ENCODE peak calls at places on chromosomes 5 and 9, in nine cellular contexts. One of them, this sample, is unnamed.

GRCh38 chr5:142657446-142657845 is 28.4 kb downstream of the FGF1 start:
- DNase-seq in HEK293T: no peak
- DNase-seq in pulmonary artery endothelial cell: no peak
- DNase-seq in fibroblast of lung: no peak
- DNase-seq in NCI-H345: no peak
- DNase-seq in mucosa of gallbladder: no peak
- DNase-seq in T-helper 17 cell: no peak
- DNase-seq in NCI-H2081: no peak
- DNase-seq in Karpas-422: no peak
- DNase-seq in this sample: no peak

GRCh38 chr9:124359426-124359825 is 55.8 kb downstream of the PSMB7 start:
- DNase-seq in HEK293T: no peak
- DNase-seq in pulmonary artery endothelial cell: no peak
- DNase-seq in fibroblast of lung: no peak
- DNase-seq in NCI-H345: no peak
- DNase-seq in mucosa of gallbladder: no peak
- DNase-seq in T-helper 17 cell: no peak
- DNase-seq in NCI-H2081: no peak
- DNase-seq in Karpas-422: no peak
- DNase-seq in this sample: no peak

GRCh38 chr5:96662725-96663513 is 743 bp downstream of the CAST start:
- DNase-seq in HEK293T: peak
- DNase-seq in pulmonary artery endothelial cell: peak
- DNase-seq in fibroblast of lung: peak
- DNase-seq in NCI-H345: peak
- DNase-seq in mucosa of gallbladder: peak
- DNase-seq in T-helper 17 cell: peak
- DNase-seq in NCI-H2081: peak
- DNase-seq in Karpas-422: peak
- DNase-seq in this sample: peak

GRCh38 chr5:34541067-34541466 is 115.1 kb upstream of the RAI14 start:
- DNase-seq in HEK293T: no peak
- DNase-seq in pulmonary artery endothelial cell: no peak
- DNase-seq in fibroblast of lung: no peak
- DNase-seq in NCI-H345: no peak
- DNase-seq in mucosa of gallbladder: no peak
- DNase-seq in T-helper 17 cell: no peak
- DNase-seq in NCI-H2081: no peak
- DNase-seq in Karpas-422: no peak
- DNase-seq in this sample: no peak

GRCh38 chr9:72363226-72363625 is 1.8 kb downstream of the ZFAND5 start:
- DNase-seq in HEK293T: no peak
- DNase-seq in pulmonary artery endothelial cell: no peak
- DNase-seq in fibroblast of lung: no peak
- DNase-seq in NCI-H345: no peak
- DNase-seq in mucosa of gallbladder: no peak
- DNase-seq in T-helper 17 cell: no peak
- DNase-seq in NCI-H2081: no peak
- DNase-seq in Karpas-422: peak
- DNase-seq in this sample: peak

GRCh38 chr9:21856301-21857094 is 54.1 kb downstream of the MTAP start:
- DNase-seq in HEK293T: no peak
- DNase-seq in pulmonary artery endothelial cell: no peak
- DNase-seq in fibroblast of lung: peak
- DNase-seq in NCI-H345: no peak
- DNase-seq in mucosa of gallbladder: no peak
- DNase-seq in T-helper 17 cell: no peak
- DNase-seq in NCI-H2081: no peak
- DNase-seq in Karpas-422: no peak
- DNase-seq in this sample: no peak

GRCh38 chr9:8037745-8038144 is 238.2 kb upstream of the DMAC1 start:
- DNase-seq in HEK293T: no peak
- DNase-seq in pulmonary artery endothelial cell: no peak
- DNase-seq in fibroblast of lung: no peak
- DNase-seq in NCI-H345: no peak
- DNase-seq in mucosa of gallbladder: no peak
- DNase-seq in T-helper 17 cell: no peak
- DNase-seq in NCI-H2081: no peak
- DNase-seq in Karpas-422: no peak
- DNase-seq in this sample: no peak

GRCh38 chr5:151150484-151151262 is 6.9 kb downstream of the ANXA6 start:
- DNase-seq in HEK293T: no peak
- DNase-seq in pulmonary artery endothelial cell: no peak
- DNase-seq in fibroblast of lung: peak
- DNase-seq in NCI-H345: peak
- DNase-seq in mucosa of gallbladder: peak
- DNase-seq in T-helper 17 cell: peak
- DNase-seq in NCI-H2081: peak
- DNase-seq in Karpas-422: peak
- DNase-seq in this sample: no peak

GRCh38 chr9:25003686-25004085 is 458.0 kb upstream of the IZUMO3 start:
- DNase-seq in HEK293T: peak
- DNase-seq in pulmonary artery endothelial cell: no peak
- DNase-seq in fibroblast of lung: no peak
- DNase-seq in NCI-H345: no peak
- DNase-seq in mucosa of gallbladder: no peak
- DNase-seq in T-helper 17 cell: no peak
- DNase-seq in NCI-H2081: no peak
- DNase-seq in Karpas-422: no peak
- DNase-seq in this sample: no peak

GRCh38 chr5:172485511-172486202 is 31.3 kb upstream of the SH3PXD2B start:
- DNase-seq in HEK293T: no peak
- DNase-seq in pulmonary artery endothelial cell: no peak
- DNase-seq in fibroblast of lung: no peak
- DNase-seq in NCI-H345: no peak
- DNase-seq in mucosa of gallbladder: no peak
- DNase-seq in T-helper 17 cell: no peak
- DNase-seq in NCI-H2081: no peak
- DNase-seq in Karpas-422: no peak
- DNase-seq in this sample: no peak

GRCh38 chr9:136990233-136990911 is 1.9 kb upstream of the PAXX start:
- DNase-seq in HEK293T: no peak
- DNase-seq in pulmonary artery endothelial cell: no peak
- DNase-seq in fibroblast of lung: no peak
- DNase-seq in NCI-H345: peak
- DNase-seq in mucosa of gallbladder: no peak
- DNase-seq in T-helper 17 cell: no peak
- DNase-seq in NCI-H2081: peak
- DNase-seq in Karpas-422: no peak
- DNase-seq in this sample: peak